ENCODE peak calls at places on chromosomes 5 and 9, in six cellular contexts. Q, J, G, S, K and Z are unnamed samples.

GRCh38 chr5:135234242-135235000 is 164.6 kb downstream of the MACROH2A1 start:
- DNase-seq in Q (no peak), J (no peak), G (no peak), S (no peak), K (no peak), Z (no peak)

GRCh38 chr5:8081179-8081578 is 212.2 kb downstream of the MTRR start:
- DNase-seq in Q (no peak), J (no peak), G (no peak), S (no peak), K (no peak), Z (no peak)

GRCh38 chr9:71748280-71748743 is 20.0 kb downstream of the CEMIP2 start:
- DNase-seq in Q (peak), J (no peak), G (peak), S (no peak), K (no peak), Z (no peak)

GRCh38 chr5:5494489-5495402 is 72.3 kb downstream of the ICE1 start:
- DNase-seq in Q (peak), J (peak), G (no peak), S (peak), K (peak), Z (no peak)

GRCh38 chr9:135809166-135809565 is 98.2 kb downstream of the CAMSAP1 start:
- DNase-seq in Q (peak), J (no peak), G (no peak), S (no peak), K (no peak), Z (no peak)

GRCh38 chr9:8895498-8896224 is 1096.1 kb upstream of the DMAC1 start:
- DNase-seq in Q (peak), J (no peak), G (peak), S (no peak), K (peak), Z (peak)

GRCh38 chr5:126777257-126777973 is 479 bp downstream of the LMNB1 start:
- DNase-seq in Q (peak), J (peak), G (peak), S (peak), K (peak), Z (peak)

GRCh38 chr9:121780177-121780576 is 128.7 kb downstream of the DAB2IP start:
- DNase-seq in Q (no peak), J (no peak), G (no peak), S (no peak), K (no peak), Z (no peak)

GRCh38 chr5:153678617-153679329 is 188.3 kb downstream of the GRIA1 start:
- DNase-seq in Q (no peak), J (no peak), G (no peak), S (no peak), K (no peak), Z (no peak)

GRCh38 chr5:111626473-111627166 is 114.3 kb upstream of the STARD4 start:
- DNase-seq in Q (no peak), J (no peak), G (no peak), S (no peak), K (no peak), Z (no peak)

GRCh38 chr9:114184071-114184470 is 28.7 kb downstream of the COL27A1 start:
- DNase-seq in Q (peak), J (no peak), G (no peak), S (no peak), K (peak), Z (no peak)

GRCh38 chr9:95175523-95175922 is 142.0 kb downstream of the FANCC start:
- DNase-seq in Q (no peak), J (no peak), G (no peak), S (no peak), K (no peak), Z (no peak)

GRCh38 chr9:84667571-84668203 is 1.8 kb upstream of the NTRK2 start:
- DNase-seq in Q (peak), J (peak), G (no peak), S (no peak), K (peak), Z (no peak)

GRCh38 chr9:130715270-130716077 is 21.9 kb downstream of the EXOSC2 start:
- DNase-seq in Q (peak), J (no peak), G (no peak), S (no peak), K (peak), Z (no peak)